ENCODE peak calls at places on chromosomes 4 and X, in four cellular contexts. P is GM23248, T is cardiac muscle cell, S is PC-3. H is an unnamed sample.

GRCh38 chrX:118347131-118347530 is 1.2 kb downstream of the WDR44 start:
- DNase-seq in P (peak; percentile 72), S (peak; percentile 47), T (peak; percentile 6), H (no peak)

GRCh38 chr4:2281575-2282343 is 19.9 kb upstream of the MXD4 start:
- DNase-seq in P (no peak), S (no peak), T (no peak), H (peak; percentile 93)

GRCh38 chr4:142331646-142332045 is 514.5 kb downstream of the INPP4B start:
- DNase-seq in P (no peak), T (no peak), S (no peak), H (no peak)

GRCh38 chr4:5992171-5993062 is 25.8 kb downstream of the C4orf50 start:
- DNase-seq in P (no peak), T (no peak), S (no peak), H (no peak)

GRCh38 chrX:103170216-103170615 is 44.7 kb upstream of the BEX4 start:
- DNase-seq in S (peak; percentile 63), P (peak; percentile 45), T (no peak), H (no peak)

GRCh38 chrX:41116948-41117347 is 31.7 kb downstream of the USP9X start:
- DNase-seq in P (no peak), S (peak; percentile 4), T (no peak), H (no peak)

GRCh38 chr4:107853444-107854325 is 29.0 kb downstream of the SGMS2 start:
- DNase-seq in S (peak; percentile 60), P (peak; percentile 81), T (no peak), H (no peak)

GRCh38 chr4:80125252-80126177 is 52.5 kb upstream of the ANTXR2 start:
- DNase-seq in S (peak; percentile 48), T (peak; percentile 32), P (peak; percentile 64), H (peak; percentile 46)

GRCh38 chr4:8765084-8765483 is 106.6 kb downstream of the HMX1 start:
- DNase-seq in T (no peak), P (no peak), S (no peak), H (no peak)

GRCh38 chr4:169030575-169030982 is 20.5 kb upstream of the CBR4 start:
- DNase-seq in S (peak; percentile 43), P (peak; percentile 35), T (no peak), H (no peak)

GRCh38 chr4:110109455-110109854 is 89.0 kb downstream of the ELOVL6 start:
- DNase-seq in S (no peak), T (no peak), P (no peak), H (no peak)
- H3K27ac ChIP-seq in S (no peak overlapping the region), T (no peak overlapping the region), P (no peak overlapping the region), H (no peak overlapping the region)

GRCh38 chr4:179625391-179625790 is 2183.2 kb upstream of the AGA start:
- DNase-seq in P (peak; percentile 4), T (no peak), S (peak; percentile 2), H (no peak)
- H3K4me3 ChIP-seq in P (no peak overlapping the region), T (no peak overlapping the region), S (no peak overlapping the region), H (no peak overlapping the region)

GRCh38 chr4:128675083-128675482 is 134.4 kb upstream of the JADE1 start:
- DNase-seq in S (no peak), P (no peak), T (no peak), H (no peak)
- H3K27ac ChIP-seq in S (no peak overlapping the region), P (no peak overlapping the region), T (no peak overlapping the region), H (no peak overlapping the region)

GRCh38 chr4:42638276-42638675 is 18.6 kb downstream of the ATP8A1 start:
- DNase-seq in T (no peak), S (peak; percentile 9), P (no peak), H (no peak)
- H3K4me3 ChIP-seq in T (no peak overlapping the region), S (no peak overlapping the region), P (no peak overlapping the region), H (no peak overlapping the region)

GRCh38 chr4:39348371-39349265 is 17.5 kb downstream of the RFC1 start:
- DNase-seq in P (peak; percentile 19), T (no peak), S (peak; percentile 32), H (no peak)

GRCh38 chr4:39357002-39357401 is 9.2 kb downstream of the RFC1 start:
- DNase-seq in T (no peak), S (no peak), P (no peak), H (no peak)

GRCh38 chr4:39353478-39354177 is 12.5 kb downstream of the RFC1 start:
- DNase-seq in T (no peak), S (no peak), P (peak; percentile 74), H (no peak)

GRCh38 chr4:39349326-39349725 is 16.8 kb downstream of the RFC1 start:
- DNase-seq in P (no peak), T (no peak), S (no peak), H (no peak)

GRCh38 chr4:39354178-39354503 is 12.0 kb downstream of the RFC1 start:
- DNase-seq in P (no peak), S (no peak), T (no peak), H (no peak)
- H3K27ac ChIP-seq in P (peak overlapping the region; percentile 88), S (no peak overlapping the region), T (peak overlapping the region; percentile 14), H (peak overlapping the region; percentile 70)

GRCh38 chrX:133973704-133974103 is 11.7 kb downstream of the GPC3 start:
- DNase-seq in P (no peak), S (no peak), T (no peak), H (no peak)
- H3K4me3 ChIP-seq in P (no peak overlapping the region), S (no peak overlapping the region), T (no peak overlapping the region), H (no peak overlapping the region)